ENCODE peak calls at places on chromosomes 6 and 20, in eight cellular contexts. H, T, E, Q, C, Z, W and D are unnamed samples.

GRCh38 chr6:74657033-74657432 is 548.8 kb downstream of the COL12A1 start:
- DNase-seq in H (no peak), T (no peak), E (no peak), Q (no peak), C (no peak), Z (no peak), W (no peak), D (no peak)

GRCh38 chr6:118648866-118649554 is 2.4 kb downstream of the CEP85L start:
- DNase-seq in H (no peak), T (no peak), E (no peak), Q (no peak), C (no peak), Z (no peak), W (no peak), D (peak)

GRCh38 chr6:16659471-16660156 is 101.6 kb downstream of the ATXN1 start:
- DNase-seq in H (no peak), T (no peak), E (no peak), Q (no peak), C (no peak), Z (no peak), W (no peak), D (peak)

GRCh38 chr6:165478581-165478980 is 169.2 kb upstream of the C6orf118 start:
- DNase-seq in H (no peak), T (no peak), E (no peak), Q (peak), C (no peak), Z (no peak), W (no peak), D (no peak)

GRCh38 chr6:17725083-17725482 is 18.4 kb upstream of the NUP153 start:
- DNase-seq in H (peak), T (peak), E (no peak), Q (peak), C (peak), Z (no peak), W (peak), D (peak)

GRCh38 chr6:90249044-90249443 is 47.6 kb downstream of the BACH2 start:
- DNase-seq in H (no peak), T (no peak), E (no peak), Q (no peak), C (no peak), Z (no peak), W (no peak), D (no peak)

GRCh38 chr6:3987072-3987471 is 91.9 kb downstream of the FAM217A start:
- DNase-seq in H (no peak), T (no peak), E (no peak), Q (peak), C (no peak), Z (no peak), W (no peak), D (peak)

GRCh38 chr6:75094614-75095321 is 111.1 kb downstream of the COL12A1 start:
- DNase-seq in H (no peak), T (no peak), E (no peak), Q (no peak), C (no peak), Z (no peak), W (peak), D (no peak)

GRCh38 chr6:70281923-70282902 is 20.7 kb downstream of the COL9A1 start:
- DNase-seq in H (peak), T (no peak), E (no peak), Q (peak), C (peak), Z (no peak), W (no peak), D (no peak)

GRCh38 chr6:127907960-127908640 is 7.2 kb upstream of the THEMIS start:
- DNase-seq in H (no peak), T (no peak), E (peak), Q (no peak), C (no peak), Z (no peak), W (no peak), D (no peak)

GRCh38 chr6:54185885-54186284 is 74.6 kb downstream of the MLIP start:
- DNase-seq in H (no peak), T (no peak), E (no peak), Q (no peak), C (no peak), Z (no peak), W (no peak), D (no peak)

GRCh38 chr6:56793938-56794337 is 151.2 kb upstream of the DST start:
- DNase-seq in H (no peak), T (no peak), E (no peak), Q (no peak), C (no peak), Z (no peak), W (no peak), D (no peak)

GRCh38 chr6:29976588-29977424 is 34.5 kb downstream of the HLA-A start:
- DNase-seq in H (peak), T (peak), E (peak), Q (peak), C (no peak), Z (peak), W (no peak), D (peak)

GRCh38 chr6:159169193-159169555 is at the start of gene FNDC1:
- DNase-seq in H (peak), T (no peak), E (no peak), Q (peak), C (no peak), Z (no peak), W (no peak), D (no peak)

GRCh38 chr6:91376686-91377085 is 789.8 kb upstream of the MAP3K7 start:
- DNase-seq in H (no peak), T (no peak), E (no peak), Q (peak), C (no peak), Z (no peak), W (peak), D (no peak)

GRCh38 chr6:102571236-102571908 is 1177.9 kb downstream of the GRIK2 start:
- DNase-seq in H (no peak), T (no peak), E (no peak), Q (peak), C (no peak), Z (no peak), W (no peak), D (no peak)

GRCh38 chr6:57316581-57317059 is 810 bp upstream of the PRIM2 start:
- DNase-seq in H (peak), T (peak), E (peak), Q (peak), C (peak), Z (peak), W (peak), D (peak)

GRCh38 chr20:57819291-57819690 is 109.5 kb upstream of the PMEPA1 start:
- DNase-seq in H (no peak), T (no peak), E (no peak), Q (no peak), C (no peak), Z (no peak), W (no peak), D (no peak)

GRCh38 chr20:57143173-57143572 is 123.3 kb downstream of the BMP7 start:
- DNase-seq in H (no peak), T (no peak), E (no peak), Q (no peak), C (no peak), Z (no peak), W (no peak), D (no peak)

GRCh38 chr6:167907837-167908681 is 81.3 kb downstream of the AFDN start:
- DNase-seq in H (no peak), T (peak), E (no peak), Q (peak), C (no peak), Z (peak), W (no peak), D (peak)

GRCh38 chr20:34516874-34517542 is 786 bp downstream of the DYNLRB1 start:
- DNase-seq in H (no peak), T (no peak), E (no peak), Q (peak), C (no peak), Z (no peak), W (no peak), D (no peak)

DNA sequence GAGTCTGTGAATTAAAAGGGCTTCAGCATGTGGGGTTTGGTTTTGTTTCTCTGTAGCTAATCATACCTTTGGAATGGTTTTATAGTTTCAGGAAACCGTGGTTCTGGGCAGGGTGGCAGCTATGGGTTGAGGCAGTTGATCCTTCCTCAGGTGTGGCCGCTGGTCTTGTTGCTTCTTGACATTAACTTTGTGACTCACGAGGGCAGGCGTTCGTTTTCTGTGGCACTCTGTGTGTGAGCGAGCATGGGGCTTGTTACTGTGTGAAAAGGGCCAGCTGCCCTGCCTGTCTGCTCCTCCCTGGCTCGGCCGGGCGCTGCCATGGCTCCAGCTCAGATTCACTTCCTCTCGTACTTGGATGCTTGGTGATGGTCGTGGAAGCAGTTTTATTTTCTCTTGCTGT is 16.2 kb downstream of the DNAJC5 start:
- DNase-seq in H (no peak), T (no peak), E (no peak), Q (no peak), C (no peak), Z (peak), W (no peak), D (no peak)
- TF ChIP-seq POLR2AphosphoS5 in H (no peak), T (no peak), E (no peak), Q (no peak), C (no peak), Z (no peak), W (no peak), D (no peak)

GRCh38 chr20:21704408-21705385 is 767 bp upstream of the PAX1 start:
- DNase-seq in H (no peak), T (no peak), E (no peak), Q (peak), C (no peak), Z (no peak), W (no peak), D (no peak)
- TF ChIP-seq EZH2 in H (no peak), T (no peak), E (no peak), Q (peak), C (peak), Z (no peak), W (no peak), D (no peak)

GRCh38 chr6:36196880-36197548 is 470 bp downstream of the BRPF3 start:
- DNase-seq in H (peak), T (peak), E (peak), Q (peak), C (peak), Z (peak), W (peak), D (peak)
- TF ChIP-seq POLR2AphosphoS5 in H (peak), T (peak), E (peak), Q (peak), C (peak), Z (peak), W (peak), D (peak)

GRCh38 chr6:1382883-1383728 is 6.3 kb upstream of the FOXF2 start:
- DNase-seq in H (no peak), T (no peak), E (no peak), Q (peak), C (no peak), Z (no peak), W (no peak), D (no peak)

GRCh38 chr6:1386310-1386709 is 3.1 kb upstream of the FOXF2 start:
- DNase-seq in H (no peak), T (no peak), E (no peak), Q (no peak), C (no peak), Z (no peak), W (no peak), D (no peak)

GRCh38 chr6:1383729-1384548 is 5.4 kb upstream of the FOXF2 start:
- DNase-seq in H (no peak), T (no peak), E (no peak), Q (peak), C (no peak), Z (no peak), W (no peak), D (no peak)

GRCh38 chr6:1385129-1386042 is 4.0 kb upstream of the FOXF2 start:
- DNase-seq in H (no peak), T (no peak), E (no peak), Q (peak), C (no peak), Z (no peak), W (no peak), D (no peak)

DNA sequence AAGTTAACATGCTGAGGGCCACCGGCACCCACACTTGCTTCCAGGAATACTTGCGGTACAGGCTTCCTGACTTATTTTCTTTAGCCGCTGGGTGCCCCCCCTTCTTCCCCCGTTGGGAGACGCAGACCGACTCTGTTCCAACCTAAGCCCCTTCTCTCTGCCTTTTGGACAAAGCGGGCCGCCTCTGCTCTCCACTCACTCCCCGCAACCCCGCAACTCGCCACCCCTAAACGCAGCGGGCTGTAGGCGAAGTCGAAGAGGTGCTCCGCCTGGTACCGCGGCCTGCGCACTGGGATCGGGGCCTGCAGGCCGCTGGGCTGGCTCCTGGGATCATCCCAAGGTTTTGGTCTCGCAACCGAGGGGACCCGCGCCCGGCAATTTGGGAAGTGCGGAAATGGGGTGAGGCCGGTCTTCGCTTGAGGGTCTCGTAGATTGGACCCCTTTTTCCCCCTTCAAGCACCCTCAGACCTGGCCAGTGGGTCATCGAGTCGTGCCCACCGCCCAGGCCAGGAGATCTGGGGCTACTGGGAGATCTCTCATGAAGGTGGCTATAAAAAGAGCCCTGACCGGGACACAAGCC is 4.7 kb upstream of the FOXF2 start:
- DNase-seq in H (no peak), T (no peak), E (no peak), Q (peak), C (no peak), Z (no peak), W (no peak), D (no peak)
- TF ChIP-seq EZH2 in H (no peak), T (no peak), E (peak), Q (peak), C (peak), Z (no peak), W (no peak), D (peak)

GRCh38 chr20:44586289-44586911 is 4.0 kb downstream of the PKIG start:
- DNase-seq in H (no peak), T (no peak), E (peak), Q (no peak), C (no peak), Z (no peak), W (no peak), D (peak)
- TF ChIP-seq POLR2AphosphoS5 in H (no peak), T (no peak), E (peak), Q (no peak), C (no peak), Z (no peak), W (no peak), D (no peak)